ENCODE peak calls at places on chromosomes 16 and 17, in eight cellular contexts. L, E, U, X, Y, H, P and N are unnamed samples.

GRCh38 chr16:27547134-27547533 is 2.6 kb downstream of the GTF3C1 start:
- DNase-seq in L (peak), E (no peak), U (peak), X (no peak), Y (peak), H (no peak), P (no peak), N (peak)

GRCh38 chr16:69301187-69301586 is 10.0 kb upstream of the VPS4A start:
- DNase-seq in L (no peak), E (no peak), U (no peak), X (no peak), Y (no peak), H (no peak), P (no peak), N (no peak)

GRCh38 chr17:6035801-6036394 is 34.3 kb upstream of the WSCD1 start:
- DNase-seq in L (no peak), E (no peak), U (no peak), X (no peak), Y (no peak), H (no peak), P (no peak), N (no peak)

GRCh38 chr17:79628861-79629547 is 18.2 kb upstream of the RBFOX3 start:
- DNase-seq in L (peak), E (no peak), U (no peak), X (peak), Y (no peak), H (no peak), P (peak), N (no peak)

GRCh38 chr17:46772013-46772878 is 46.2 kb downstream of the WNT3 start:
- DNase-seq in L (no peak), E (no peak), U (no peak), X (peak), Y (no peak), H (peak), P (peak), N (no peak)

GRCh38 chr16:14300631-14301149 is 229.6 kb downstream of the MRTFB start:
- DNase-seq in L (peak), E (peak), U (no peak), X (no peak), Y (peak), H (peak), P (no peak), N (no peak)

GRCh38 chr17:18151290-18151689 is 32.3 kb upstream of the ALKBH5 start:
- DNase-seq in L (no peak), E (no peak), U (no peak), X (no peak), Y (no peak), H (no peak), P (no peak), N (no peak)

GRCh38 chr17:36183811-36184765 is 7.7 kb upstream of the TBC1D3B start:
- DNase-seq in L (no peak), E (no peak), U (no peak), X (no peak), Y (no peak), H (no peak), P (no peak), N (no peak)

GRCh38 chr16:84054271-84054670 is 11.7 kb upstream of the SLC38A8 start:
- DNase-seq in L (peak), E (no peak), U (no peak), X (no peak), Y (no peak), H (no peak), P (peak), N (no peak)

GRCh38 chr16:4392382-4393242 is 21.0 kb downstream of the VASN start:
- DNase-seq in L (no peak), E (no peak), U (peak), X (no peak), Y (peak), H (no peak), P (no peak), N (no peak)

GRCh38 chr16:85276741-85277140 is 164.5 kb upstream of the CIBAR2 start:
- DNase-seq in L (no peak), E (no peak), U (no peak), X (no peak), Y (no peak), H (no peak), P (no peak), N (no peak)

GRCh38 chr16:85279402-85279801 is 167.1 kb upstream of the CIBAR2 start:
- DNase-seq in L (no peak), E (no peak), U (no peak), X (no peak), Y (no peak), H (no peak), P (no peak), N (no peak)

GRCh38 chr16:85281181-85281580 is 168.9 kb upstream of the CIBAR2 start:
- DNase-seq in L (no peak), E (no peak), U (no peak), X (no peak), Y (no peak), H (no peak), P (no peak), N (no peak)

GRCh38 chr16:85279874-85280545 is 167.7 kb upstream of the CIBAR2 start:
- DNase-seq in L (peak), E (peak), U (no peak), X (no peak), Y (peak), H (no peak), P (no peak), N (no peak)

GRCh38 chr16:85278851-85279250 is 166.6 kb upstream of the CIBAR2 start:
- DNase-seq in L (no peak), E (no peak), U (no peak), X (no peak), Y (peak), H (no peak), P (no peak), N (no peak)
- TF ChIP-seq CTCF in L (no peak), E (no peak), U (no peak), X (no peak), Y (no peak), H (no peak), P (no peak), N (no peak)

GRCh38 chr16:50591800-50592771 is 43.9 kb downstream of the NKD1 start:
- DNase-seq in L (peak), E (no peak), U (no peak), X (no peak), Y (no peak), H (no peak), P (no peak), N (no peak)
- TF ChIP-seq CTCF in L (no peak), E (no peak), U (no peak), X (no peak), Y (no peak), H (no peak), P (no peak), N (no peak)

GRCh38 chr17:42878924-42879595 is 21.5 kb upstream of the G6PC1 start:
- DNase-seq in L (no peak), E (no peak), U (no peak), X (no peak), Y (no peak), H (no peak), P (no peak), N (no peak)
- TF ChIP-seq CTCF in L (no peak), E (no peak), U (no peak), X (no peak), Y (no peak), H (no peak), P (no peak), N (no peak)

GRCh38 chr16:635573-636205 is 416 bp downstream of the METTL26 start:
- DNase-seq in L (no peak), E (no peak), U (no peak), X (no peak), Y (no peak), H (no peak), P (no peak), N (no peak)
- TF ChIP-seq CTCF in L (no peak), E (no peak), U (no peak), X (no peak), Y (no peak), H (no peak), P (no peak), N (no peak)

GRCh38 chr17:20988001-20988641 is 54.7 kb downstream of the USP22 start:
- DNase-seq in L (no peak), E (no peak), U (no peak), X (no peak), Y (no peak), H (no peak), P (peak), N (no peak)
- TF ChIP-seq CTCF in L (no peak), E (no peak), U (no peak), X (no peak), Y (no peak), H (no peak), P (no peak), N (no peak)

DNA sequence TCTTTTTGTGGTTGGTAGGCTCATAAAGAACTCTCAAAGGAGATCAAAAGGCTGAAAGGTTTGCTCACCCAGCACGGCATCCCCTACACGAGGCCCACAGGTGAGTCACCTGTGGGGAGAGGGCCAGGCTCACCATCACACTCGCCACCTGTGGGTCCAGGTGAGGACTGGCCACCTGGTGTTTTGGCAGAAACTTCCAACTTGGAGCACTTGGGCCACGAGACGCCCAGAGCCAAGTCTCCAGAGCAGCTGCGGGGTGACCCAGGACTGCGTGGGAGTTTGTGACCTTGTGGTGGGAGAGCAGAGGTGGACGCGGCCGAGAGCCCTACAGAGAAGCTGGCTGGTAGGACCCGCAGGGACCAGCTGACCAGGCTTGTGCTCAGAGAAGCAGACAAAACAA is 11.1 kb downstream of the GNPTG start:
- DNase-seq in L (no peak), E (no peak), U (no peak), X (no peak), Y (no peak), H (no peak), P (no peak), N (no peak)
- TF ChIP-seq CTCF in L (no peak), E (no peak), U (no peak), X (no peak), Y (no peak), H (no peak), P (no peak), N (no peak)

GRCh38 chr17:45395569-45396415 is 36.9 kb downstream of the ARHGAP27 start:
- DNase-seq in L (no peak), E (no peak), U (no peak), X (no peak), Y (no peak), H (no peak), P (no peak), N (no peak)

GRCh38 chr17:45396496-45397205 is 36.0 kb downstream of the ARHGAP27 start:
- DNase-seq in L (no peak), E (no peak), U (no peak), X (no peak), Y (no peak), H (no peak), P (no peak), N (no peak)

GRCh38 chr17:45394001-45394912 is 38.4 kb downstream of the ARHGAP27 start:
- DNase-seq in L (no peak), E (no peak), U (no peak), X (no peak), Y (no peak), H (no peak), P (no peak), N (no peak)

GRCh38 chr17:45393477-45393876 is 39.2 kb downstream of the ARHGAP27 start:
- DNase-seq in L (no peak), E (no peak), U (no peak), X (no peak), Y (no peak), H (no peak), P (no peak), N (no peak)

DNA sequence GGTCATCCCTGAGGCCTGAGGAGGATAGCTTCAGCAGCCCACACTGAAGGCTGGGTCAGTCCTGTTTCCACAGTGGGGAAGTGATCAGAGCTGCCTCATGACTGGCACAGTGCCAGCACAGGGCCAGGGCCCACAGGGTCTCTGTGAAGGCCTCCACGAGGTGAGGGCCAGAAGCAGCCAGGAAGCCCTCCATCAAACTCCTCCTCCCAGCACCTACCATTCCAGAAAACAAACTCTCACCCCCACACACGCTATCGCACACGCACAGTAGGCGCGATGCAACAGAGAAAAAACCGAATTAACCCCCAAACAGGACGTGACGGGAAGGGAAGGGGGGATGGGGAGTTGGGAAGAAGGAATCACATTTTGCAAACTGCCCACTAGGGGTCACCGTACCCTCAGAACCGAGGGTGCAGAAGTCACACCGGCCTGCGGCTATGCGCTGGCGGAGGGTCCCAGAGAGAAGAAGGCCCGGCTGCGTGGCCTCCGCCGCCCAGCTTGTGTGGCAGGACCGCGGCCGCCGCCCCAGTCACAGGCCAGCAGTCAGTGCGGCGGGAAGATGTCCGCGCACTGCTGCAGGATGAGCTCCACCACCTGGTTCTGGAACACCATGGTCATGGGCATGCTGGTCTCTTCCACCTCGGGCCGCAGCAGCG is 37.6 kb downstream of the ARHGAP27 start:
- DNase-seq in L (peak), E (peak), U (peak), X (no peak), Y (peak), H (peak), P (no peak), N (peak)
- TF ChIP-seq CTCF in L (peak), E (peak), U (peak), X (peak), Y (peak), H (peak), P (peak), N (peak)

DNA sequence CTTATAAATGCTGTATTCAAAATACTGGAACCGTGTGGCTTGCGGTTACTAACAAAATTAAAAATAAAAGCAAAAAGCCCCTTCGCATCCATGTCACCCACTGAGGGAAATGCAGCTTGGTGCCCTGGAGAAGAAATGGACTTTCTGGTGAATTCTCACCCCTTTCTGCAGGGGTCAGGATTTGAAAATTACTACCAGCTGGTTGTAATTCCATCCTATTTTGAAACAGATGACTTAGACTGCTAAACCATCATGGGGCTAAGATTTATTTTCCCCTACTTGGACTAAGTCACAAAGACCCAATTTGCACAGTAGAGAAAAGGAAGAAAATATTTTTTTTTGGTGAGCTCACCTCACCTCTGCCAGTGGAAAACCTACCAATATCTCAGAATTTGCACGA is 111.4 kb upstream of the MYOCD start:
- DNase-seq in L (no peak), E (no peak), U (no peak), X (no peak), Y (no peak), H (no peak), P (no peak), N (peak)
- TF ChIP-seq CTCF in L (no peak), E (no peak), U (peak), X (no peak), Y (no peak), H (no peak), P (no peak), N (peak)

GRCh38 chr17:80773243-80773991 is 218.2 kb upstream of the CHMP6 start:
- DNase-seq in L (peak), E (no peak), U (no peak), X (no peak), Y (peak), H (peak), P (no peak), N (no peak)
- TF ChIP-seq CTCF in L (no peak), E (no peak), U (peak), X (no peak), Y (no peak), H (no peak), P (no peak), N (peak)

GRCh38 chr17:40738553-40738952 is 16.6 kb downstream of the KRT25 start:
- DNase-seq in L (no peak), E (no peak), U (no peak), X (no peak), Y (no peak), H (no peak), P (no peak), N (no peak)
- TF ChIP-seq CTCF in L (no peak), E (no peak), U (no peak), X (no peak), Y (no peak), H (no peak), P (no peak), N (no peak)